ENCODE peak calls at places on chromosomes 16 and 17, in seven cellular contexts. Z, K, U, F, A, I and Y are unnamed samples.

GRCh38 chr16:57732011-57732410 is 3.6 kb upstream of the KATNB1 start:
- DNase-seq in Z (no peak), K (peak), U (no peak), F (no peak), A (no peak), I (no peak), Y (peak)

GRCh38 chr17:47693667-47694017 is 319 bp upstream of the TBKBP1 start:
- DNase-seq in Z (no peak), K (no peak), U (no peak), F (no peak), A (no peak), I (no peak), Y (no peak)

GRCh38 chr17:66492500-66493123 is 190.2 kb downstream of the PRKCA start:
- DNase-seq in Z (no peak), K (peak), U (no peak), F (no peak), A (no peak), I (no peak), Y (peak)

GRCh38 chr16:84905965-84906460 is 86.2 kb downstream of the CRISPLD2 start:
- DNase-seq in Z (no peak), K (no peak), U (no peak), F (no peak), A (no peak), I (no peak), Y (no peak)

GRCh38 chr17:57260325-57261083 is 4.2 kb downstream of the MSI2 start:
- DNase-seq in Z (no peak), K (no peak), U (no peak), F (no peak), A (no peak), I (no peak), Y (no peak)

GRCh38 chr17:4598776-4599504 is 14.6 kb downstream of the SMTNL2 start:
- DNase-seq in Z (peak), K (peak), U (no peak), F (no peak), A (no peak), I (peak), Y (peak)

GRCh38 chr16:68478526-68479249 is 30.4 kb upstream of the SMPD3 start:
- DNase-seq in Z (no peak), K (no peak), U (no peak), F (no peak), A (no peak), I (peak), Y (no peak)

GRCh38 chr17:78678220-78678554 is 101.0 kb upstream of the DNAH17 start:
- DNase-seq in Z (no peak), K (no peak), U (no peak), F (no peak), A (no peak), I (no peak), Y (no peak)

GRCh38 chr17:31394544-31394943 is 3.1 kb downstream of the RAB11FIP4 start:
- DNase-seq in Z (no peak), K (peak), U (no peak), F (no peak), A (peak), I (peak), Y (peak)

GRCh38 chr16:61820398-61820797 is 215.8 kb downstream of the CDH8 start:
- DNase-seq in Z (no peak), K (no peak), U (no peak), F (no peak), A (peak), I (no peak), Y (no peak)

GRCh38 chr17:55845385-55845784 is 94.5 kb downstream of the PCTP start:
- DNase-seq in Z (no peak), K (peak), U (no peak), F (peak), A (no peak), I (peak), Y (peak)

GRCh38 chr16:88591577-88592021 is 21.4 kb downstream of the ZC3H18 start:
- DNase-seq in Z (peak), K (peak), U (no peak), F (peak), A (no peak), I (peak), Y (no peak)

GRCh38 chr17:57088298-57088697 is 3.3 kb downstream of the AKAP1 start:
- DNase-seq in Z (no peak), K (no peak), U (no peak), F (no peak), A (no peak), I (no peak), Y (no peak)

DNA sequence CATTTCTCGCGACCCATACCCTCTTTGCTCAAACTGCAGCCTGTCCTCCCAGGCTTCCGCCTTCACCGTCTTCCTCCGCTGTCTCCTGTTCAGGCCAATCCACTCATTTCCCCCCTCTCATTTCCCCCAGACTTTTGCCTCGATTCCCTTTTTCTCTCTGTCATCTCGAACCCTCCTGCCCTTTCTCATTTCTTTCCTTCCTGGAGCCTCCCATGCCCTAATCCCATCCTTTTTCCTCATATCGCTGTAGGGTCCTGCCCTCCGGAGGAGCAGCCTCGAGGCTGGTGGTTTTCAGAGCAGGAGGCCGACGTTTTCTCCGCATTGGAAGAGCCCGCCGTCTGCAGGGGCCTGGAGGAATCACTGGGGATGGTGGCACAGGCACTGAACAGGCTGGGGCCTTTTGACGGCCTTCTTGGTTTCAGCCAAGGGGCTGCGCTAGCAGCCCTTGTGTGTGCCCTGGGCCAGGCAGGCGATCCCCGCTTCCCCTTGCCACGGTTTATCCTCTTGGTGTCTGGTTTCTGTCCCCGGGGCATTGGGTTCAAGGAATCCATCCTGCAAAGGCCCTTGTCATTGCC is 620 bp downstream of the OVCA2 start:
- DNase-seq in Z (no peak), K (peak), U (no peak), F (no peak), A (no peak), I (no peak), Y (no peak)
- TF ChIP-seq CTCF in Z (no peak), K (peak), U (no peak), F (no peak), A (peak), I (no peak), Y (peak)

GRCh38 chr16:3173892-3174617 is 13.9 kb upstream of the OR1F1 start:
- DNase-seq in Z (no peak), K (no peak), U (no peak), F (no peak), A (no peak), I (no peak), Y (peak)

GRCh38 chr16:3171855-3172593 is 16.0 kb upstream of the OR1F1 start:
- DNase-seq in Z (no peak), K (peak), U (no peak), F (no peak), A (no peak), I (no peak), Y (no peak)

GRCh38 chr16:3168706-3169105 is 19.3 kb upstream of the OR1F1 start:
- DNase-seq in Z (no peak), K (no peak), U (no peak), F (no peak), A (no peak), I (no peak), Y (no peak)

GRCh38 chr16:3170440-3171180 is 17.4 kb upstream of the OR1F1 start:
- DNase-seq in Z (no peak), K (no peak), U (no peak), F (no peak), A (no peak), I (no peak), Y (no peak)

DNA sequence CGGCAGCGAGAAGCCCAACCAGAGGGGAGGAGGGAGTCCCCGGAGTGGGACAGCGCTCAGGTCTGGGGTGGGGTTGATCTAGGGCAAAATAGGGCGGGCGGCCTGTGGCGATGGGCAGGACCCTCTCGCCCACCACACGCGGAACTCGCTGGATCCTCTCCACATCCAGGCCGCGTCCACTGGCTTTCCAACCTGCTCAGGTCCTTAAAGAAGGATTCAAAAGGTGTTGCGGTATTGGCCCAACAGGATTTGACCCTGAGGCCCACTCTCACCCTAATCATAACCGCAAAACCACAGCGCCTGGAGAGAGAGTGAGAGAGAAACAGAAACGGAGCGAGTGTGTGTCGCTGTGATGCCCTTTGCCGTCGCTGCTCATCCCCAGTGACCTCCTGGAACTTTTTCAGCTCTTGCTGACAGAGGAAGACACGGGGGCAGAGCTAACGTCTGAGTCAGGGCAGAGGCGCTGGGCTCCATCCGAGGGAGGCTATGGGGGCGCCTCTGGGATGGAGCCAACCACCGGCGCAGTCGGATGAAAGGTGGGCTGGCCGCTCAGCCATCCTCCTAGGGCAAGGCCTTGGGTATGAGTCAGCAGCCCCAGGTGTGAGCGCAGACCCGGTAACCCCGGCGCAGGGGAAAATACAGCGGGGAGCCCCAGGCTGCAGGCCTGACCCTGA is 16.7 kb upstream of the OR1F1 start:
- DNase-seq in Z (no peak), K (no peak), U (no peak), F (no peak), A (no peak), I (no peak), Y (no peak)
- H3K4me3 ChIP-seq in Z (no peak), K (peak), U (peak), F (peak), A (no peak), I (peak), Y (no peak)

DNA sequence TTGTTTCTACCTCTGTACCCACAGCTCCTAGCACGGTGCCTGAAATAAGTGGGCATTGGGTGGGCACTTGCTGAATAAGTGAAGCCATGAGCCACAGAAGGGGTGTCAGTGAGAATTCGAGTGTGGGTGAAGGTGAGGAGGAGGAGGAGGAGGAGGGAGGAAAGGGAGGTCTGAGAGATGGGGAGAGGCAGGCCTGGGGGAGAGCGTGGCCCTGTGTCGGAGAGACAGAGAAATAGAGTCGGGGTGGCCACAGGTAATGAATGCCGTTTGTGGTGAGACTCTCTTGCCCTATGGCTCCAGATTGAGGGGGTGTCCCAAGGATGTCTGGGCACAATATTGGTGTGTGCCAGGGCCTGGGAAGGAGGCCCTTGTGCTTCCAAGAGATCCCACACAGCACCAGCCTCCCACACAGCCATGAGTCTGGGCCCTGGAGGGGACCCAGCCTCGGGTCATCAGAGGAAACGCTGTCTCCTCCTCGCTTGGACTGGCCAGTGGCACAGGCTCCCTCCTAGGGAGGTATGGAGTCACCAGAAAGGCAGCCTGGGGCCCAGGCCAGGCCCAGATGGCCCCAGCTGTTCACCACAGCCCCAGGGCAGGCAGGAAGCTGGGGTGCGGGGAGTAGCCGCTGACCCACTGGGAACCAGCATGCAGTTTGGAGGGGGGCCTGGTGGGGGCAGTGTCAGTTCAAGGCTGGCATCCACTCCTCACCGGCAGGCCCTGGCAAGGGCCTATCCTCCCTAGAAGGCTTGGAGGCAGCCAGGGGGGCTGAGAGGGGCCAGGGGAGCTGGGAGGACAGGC is 49.0 kb downstream of the SDK2 start:
- DNase-seq in Z (no peak), K (peak), U (no peak), F (no peak), A (no peak), I (peak), Y (no peak)
- TF ChIP-seq CTCF in Z (no peak), K (peak), U (peak), F (peak), A (peak), I (peak), Y (no peak)

DNA sequence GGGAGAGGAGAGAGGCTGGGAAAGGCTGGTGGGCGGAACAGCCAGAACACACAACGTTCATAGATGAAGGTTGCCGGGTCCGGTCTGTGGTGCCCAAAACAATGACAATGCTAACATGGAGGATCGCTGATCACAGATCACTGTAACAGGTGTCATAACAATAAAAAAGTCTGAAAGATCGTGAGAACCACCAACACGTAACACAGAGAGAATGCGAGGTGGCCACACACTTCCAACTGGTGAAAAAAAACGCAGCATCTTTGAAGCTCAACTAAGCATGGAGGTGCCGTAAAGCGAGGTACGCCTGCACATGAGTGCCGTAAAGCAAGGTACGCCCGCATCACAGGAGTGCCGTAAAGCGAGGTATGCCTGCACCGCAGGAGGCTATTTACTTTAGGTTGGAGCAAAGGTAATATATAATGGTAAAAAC is 42.3 kb downstream of the ABR start:
- DNase-seq in Z (no peak), K (no peak), U (no peak), F (no peak), A (no peak), I (peak), Y (no peak)
- H3K4me3 ChIP-seq in Z (no peak), K (no peak), U (no peak), F (no peak), A (no peak), I (no peak), Y (no peak)

DNA sequence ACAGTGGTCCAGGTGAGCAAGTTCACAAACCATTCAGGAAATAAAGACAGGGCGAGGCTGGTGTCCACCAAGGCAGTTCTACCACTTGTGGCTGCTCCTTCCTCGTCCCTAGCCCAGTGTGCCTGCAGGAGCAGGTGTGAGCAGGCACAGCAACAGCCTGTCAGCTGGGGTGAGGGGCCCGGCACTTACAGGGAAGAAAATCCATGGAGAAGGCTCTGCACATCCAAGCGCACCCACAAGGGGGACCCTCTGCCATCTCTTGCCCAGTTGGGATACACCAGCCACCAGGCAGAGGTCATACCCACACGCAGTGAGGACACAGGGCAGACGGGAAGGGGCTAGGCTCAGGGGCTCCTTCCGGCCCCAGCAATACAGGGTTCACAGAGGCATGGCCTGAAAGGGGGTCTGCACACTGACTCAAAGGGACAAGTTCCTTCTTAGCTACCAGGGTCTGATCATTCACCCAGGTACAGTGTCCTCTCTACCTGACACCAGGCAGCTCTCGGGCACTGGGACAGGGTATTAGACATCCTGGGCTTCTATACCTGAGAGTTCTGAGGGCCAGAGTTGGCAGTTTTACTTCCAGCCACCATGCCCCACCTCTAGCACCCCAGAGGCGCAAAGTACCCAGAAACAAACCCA is 27.0 kb downstream of the CDIP1 start:
- DNase-seq in Z (no peak), K (peak), U (no peak), F (no peak), A (no peak), I (peak), Y (no peak)
- TF ChIP-seq CTCF in Z (peak), K (peak), U (no peak), F (peak), A (peak), I (peak), Y (peak)

DNA sequence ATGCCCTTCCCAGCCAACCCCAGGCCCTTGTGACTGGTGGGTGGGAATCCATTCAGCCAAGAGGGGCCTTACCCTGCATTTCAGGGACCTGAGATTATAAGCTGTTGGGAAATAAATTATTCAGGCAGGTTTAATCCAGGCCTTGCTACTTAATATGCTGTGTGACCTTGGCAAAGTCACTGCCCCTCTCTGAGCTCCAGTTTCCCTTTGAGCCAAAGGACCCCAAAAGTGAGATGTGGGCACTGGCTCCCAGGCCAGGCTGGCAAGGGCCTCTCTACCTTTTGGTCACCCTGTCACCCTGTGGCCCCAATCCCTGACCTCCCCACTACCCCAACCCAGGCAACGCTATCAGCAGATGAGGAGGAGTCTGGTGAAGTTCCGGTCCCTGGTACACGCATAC is 33.9 kb downstream of the MYO15A start:
- DNase-seq in Z (no peak), K (no peak), U (no peak), F (no peak), A (no peak), I (no peak), Y (no peak)
- H3K4me3 ChIP-seq in Z (no peak), K (no peak), U (no peak), F (no peak), A (no peak), I (no peak), Y (no peak)